ENCODE peak calls at places on chromosome 11, in ten cellular contexts. E, D, J, C, B, A, W, Z, Q and X are unnamed samples.

GRCh38 chr11:120067361-120068113 is 70.4 kb downstream of the TRIM29 start:
- DNase-seq in E (no peak), W (no peak), Z (no peak), Q (no peak), A (no peak), D (no peak), J (peak; percentile 89), C (no peak), B (no peak), X (no peak)

GRCh38 chr11:8959546-8960166 is 4.6 kb downstream of the TMEM9B start:
- DNase-seq in Z (peak; percentile 84), E (peak; percentile 49), Q (no peak), D (peak; percentile 87), C (peak; percentile 86), A (peak; percentile 73), B (peak; percentile 74), J (no peak), W (no peak), X (peak; percentile 82)

GRCh38 chr11:83835423-83835822 is 549.3 kb upstream of the CCDC90B start:
- DNase-seq in Z (peak; percentile 7), D (no peak), W (no peak), Q (no peak), A (no peak), C (peak; percentile 69), B (no peak), J (no peak), E (no peak), X (no peak)

GRCh38 chr11:34783816-34784317 is 132.3 kb downstream of the APIP start:
- DNase-seq in A (peak; percentile 26), E (no peak), J (no peak), Q (no peak), W (no peak), C (no peak), Z (no peak), D (no peak), B (no peak), X (no peak)

GRCh38 chr11:68372114-68372513 is 59.7 kb downstream of the LRP5 start:
- DNase-seq in W (no peak), Q (no peak), C (no peak), A (no peak), Z (no peak), D (no peak), J (no peak), E (no peak), B (no peak), X (no peak)

GRCh38 chr11:18115360-18116127 is 9.7 kb upstream of the SAAL1 start:
- DNase-seq in Z (peak; percentile 79), D (peak; percentile 42), Q (peak; percentile 43), W (peak; percentile 33), E (peak; percentile 74), B (peak; percentile 72), C (peak; percentile 55), J (peak; percentile 23), A (peak; percentile 75), X (peak; percentile 63)

GRCh38 chr11:44766112-44766971 is 39.6 kb downstream of the TSPAN18 start:
- DNase-seq in Q (peak; percentile 88), D (peak; percentile 59), J (peak; percentile 59), C (peak; percentile 93), W (no peak), B (no peak), A (no peak), E (no peak), Z (no peak), X (peak; percentile 84)

GRCh38 chr11:75472081-75472732 is 39.2 kb upstream of the KLHL35 start:
- DNase-seq in J (no peak), Q (no peak), W (no peak), B (no peak), D (no peak), A (no peak), C (no peak), Z (no peak), E (no peak), X (no peak)

GRCh38 chr11:33158596-33158995 is 2.7 kb downstream of the CSTF3 start:
- DNase-seq in C (no peak), E (no peak), W (no peak), B (no peak), Q (no peak), A (no peak), Z (no peak), D (no peak), J (no peak), X (no peak)

GRCh38 chr11:32400196-32400595 is 35.1 kb downstream of the WT1 start:
- DNase-seq in Z (no peak), C (peak; percentile 10), B (no peak), W (no peak), J (no peak), D (peak; percentile 64), Q (no peak), A (no peak), E (no peak), X (no peak)

GRCh38 chr11:61892085-61892370 is 683 bp upstream of the FADS3 start:
- DNase-seq in E (no peak), J (no peak), W (no peak), Q (no peak), D (no peak), B (no peak), Z (no peak), A (no peak), C (no peak), X (no peak)

GRCh38 chr11:77457340-77457739 is 16.6 kb downstream of the PAK1 start:
- DNase-seq in B (no peak), Z (no peak), J (no peak), Q (no peak), E (no peak), W (no peak), C (no peak), D (no peak), A (no peak), X (no peak)

GRCh38 chr11:68313574-68314202 is 1.3 kb downstream of the LRP5 start:
- DNase-seq in W (no peak), Q (no peak), Z (no peak), D (peak; percentile 76), J (no peak), E (no peak), C (peak; percentile 30), B (no peak), A (peak; percentile 33), X (peak; percentile 58)

GRCh38 chr11:19013181-19013857 is 47.2 kb downstream of the MRGPRX2 start:
- DNase-seq in J (no peak), E (no peak), A (peak; percentile 44), B (peak; percentile 9), Z (no peak), Q (no peak), D (no peak), C (no peak), W (no peak), X (no peak)

GRCh38 chr11:94583885-94584500 is 16.8 kb downstream of the PIWIL4 start:
- DNase-seq in D (peak; percentile 43), W (no peak), E (no peak), A (no peak), C (peak; percentile 75), Z (peak; percentile 37), B (no peak), J (no peak), Q (no peak), X (no peak)

GRCh38 chr11:102453286-102453797 is 777 bp upstream of the TMEM123 start:
- DNase-seq in J (no peak), D (no peak), Z (no peak), B (no peak), A (peak; percentile 42), Q (no peak), C (no peak), E (no peak), W (no peak), X (no peak)

GRCh38 chr11:73265278-73265810 is 6.8 kb upstream of the P2RY6 start:
- DNase-seq in Q (no peak), B (no peak), D (no peak), W (no peak), E (no peak), J (no peak), Z (no peak), C (no peak), A (no peak), X (no peak)

GRCh38 chr11:2574043-2574552 is 125.7 kb downstream of the KCNQ1OT1 start:
- DNase-seq in E (no peak), C (no peak), Q (no peak), J (no peak), W (no peak), A (no peak), B (no peak), D (no peak), Z (no peak), X (no peak)

GRCh38 chr11:72278911-72279310 is 34.9 kb upstream of the PHOX2A start:
- DNase-seq in J (no peak), W (no peak), B (no peak), C (peak; percentile 73), Q (no peak), A (peak; percentile 62), D (peak; percentile 67), Z (no peak), E (no peak), X (peak; percentile 56)

GRCh38 chr11:43504316-43504950 is 145.7 kb downstream of the TTC17 start:
- DNase-seq in Q (no peak), Z (peak; percentile 61), W (no peak), J (no peak), D (peak; percentile 11), C (peak; percentile 13), A (peak; percentile 53), B (peak; percentile 27), E (peak; percentile 67), X (no peak)

GRCh38 chr11:67304511-67305113 is 1.3 kb downstream of the SSH3 start:
- DNase-seq in E (no peak), C (no peak), W (no peak), Z (no peak), J (no peak), D (no peak), B (no peak), Q (no peak), A (no peak), X (no peak)

GRCh38 chr11:122099345-122100045 is 16.5 kb downstream of the BLID start:
- DNase-seq in B (no peak), W (no peak), D (peak; percentile 71), Z (no peak), C (peak; percentile 71), E (peak; percentile 11), J (no peak), Q (no peak), A (no peak), X (peak; percentile 76)